ENCODE peak calls at places on chromosomes 1 and 21, in four cellular contexts. L, S, Q and H are unnamed samples. For H3K4me1, the result is how much of the 10 kb centered on the place peaks cover.

GRCh38 chr1:236204656-236205055 is 62.3 kb downstream of the GPR137B start:
- DNase-seq in L (no peak), S (no peak), Q (no peak), H (no peak)

GRCh38 chr1:94113592-94114322 is 7.2 kb downstream of the ABCA4 start:
- DNase-seq in L (no peak), S (no peak), Q (no peak), H (peak)

GRCh38 chr1:198162091-198162767 is 5.4 kb downstream of the NEK7 start:
- DNase-seq in L (no peak), S (no peak), Q (no peak), H (no peak)

GRCh38 chr1:94698759-94699502 is 121.2 kb upstream of the SLC44A3 start:
- DNase-seq in L (no peak), S (no peak), Q (no peak), H (no peak)

GRCh38 chr1:102434421-102434820 is 437.7 kb upstream of the OLFM3 start:
- DNase-seq in L (no peak), S (peak), Q (no peak), H (peak)

GRCh38 chr1:101128211-101128727 is 102.7 kb upstream of the DPH5 start:
- DNase-seq in L (no peak), S (no peak), Q (no peak), H (no peak)

GRCh38 chr1:215665212-215665611 is 98.1 kb downstream of the KCTD3 start:
- DNase-seq in L (peak), S (no peak), Q (no peak), H (no peak)

GRCh38 chr1:237411621-237412020 is 369.6 kb downstream of the RYR2 start:
- DNase-seq in L (no peak), S (no peak), Q (no peak), H (peak)

GRCh38 chr1:247362074-247362597 is 30.5 kb upstream of the ZNF496 start:
- DNase-seq in L (no peak), S (no peak), Q (no peak), H (no peak)

GRCh38 chr1:148389027-148389339 is 94.1 kb downstream of the PPIAL4G start:
- DNase-seq in L (no peak), S (no peak), Q (no peak), H (no peak)

GRCh38 chr21:23475518-23476189 is 2131.6 kb downstream of the MRPL39 start:
- DNase-seq in L (no peak), S (no peak), Q (no peak), H (no peak)

GRCh38 chr1:87515781-87516180 is 187.1 kb downstream of the LMO4 start:
- DNase-seq in L (no peak), S (no peak), Q (no peak), H (no peak)

GRCh38 chr1:14267991-14268390 is 330.5 kb upstream of the KAZN start:
- DNase-seq in L (no peak), S (no peak), Q (no peak), H (no peak)

GRCh38 chr1:21517161-21517589 is 8.0 kb downstream of the ALPL start:
- DNase-seq in L (no peak), S (no peak), Q (no peak), H (no peak)

GRCh38 chr1:150575518-150576366 is 3.7 kb downstream of the MCL1 start:
- DNase-seq in L (no peak), S (no peak), Q (no peak), H (no peak)

GRCh38 chr1:183180634-183181056 is 5.4 kb upstream of the LAMC2 start:
- DNase-seq in L (peak), S (no peak), Q (no peak), H (peak)

GRCh38 chr1:180836414-180836813 is 76.3 kb upstream of the KIAA1614 start:
- DNase-seq in L (no peak), S (no peak), Q (no peak), H (peak)

GRCh38 chr1:1298861-1299685 is 8.7 kb downstream of the ACAP3 start:
- DNase-seq in L (no peak), S (no peak), Q (no peak), H (peak)

GRCh38 chr1:84330125-84330984 is 28.8 kb downstream of the SAMD13 start:
- DNase-seq in L (no peak), S (no peak), Q (no peak), H (no peak)

GRCh38 chr1:225299624-225300023 is 128.2 kb downstream of the LBR start:
- DNase-seq in L (no peak), S (no peak), Q (no peak), H (no peak)

GRCh38 chr1:188906921-188907641 is 1570.6 kb downstream of the BRINP3 start:
- DNase-seq in L (no peak), S (no peak), Q (no peak), H (no peak)

GRCh38 chr1:18938008-18938706 is 18.3 kb downstream of the IFFO2 start:
- DNase-seq in L (peak), S (no peak), Q (no peak), H (no peak)

GRCh38 chr21:24369751-24370150 is 1237.5 kb downstream of the MRPL39 start:
- DNase-seq in L (no peak), S (no peak), Q (no peak), H (no peak)

GRCh38 chr1:225818229-225818628 is 8.3 kb downstream of the EPHX1 start:
- DNase-seq in L (no peak), S (no peak), Q (no peak), H (no peak)

GRCh38 chr1:207218512-207219352 is 102.7 kb upstream of the CD55 start:
- DNase-seq in L (no peak), S (no peak), Q (no peak), H (peak)

GRCh38 chr1:40997096-40997495 is 17.6 kb downstream of the CTPS1 start:
- DNase-seq in L (no peak), S (no peak), Q (no peak), H (no peak)

GRCh38 chr1:236953161-236953560 is 51.1 kb downstream of the MT1HL1 start:
- DNase-seq in L (no peak), S (peak), Q (no peak), H (no peak)

GRCh38 chr1:240235521-240236288 is 144.0 kb downstream of the FMN2 start:
- DNase-seq in L (peak), S (no peak), Q (no peak), H (no peak)

GRCh38 chr1:201476670-201477344 is 7.8 kb upstream of the PHLDA3 start:
- DNase-seq in L (no peak), S (no peak), Q (no peak), H (no peak)

GRCh38 chr21:45873418-45873817 is 108.2 kb upstream of the COL6A1 start:
- DNase-seq in L (peak), S (no peak), Q (no peak), H (no peak)

GRCh38 chr1:167093863-167094516 is at the start of gene STYXL2:
- DNase-seq in L (no peak), S (no peak), Q (no peak), H (no peak)

GRCh38 chr1:116322752-116323405 is 50.2 kb upstream of the ATP1A1 start:
- DNase-seq in L (no peak), S (no peak), Q (no peak), H (no peak)

GRCh38 chr1:116321766-116322175 is 51.3 kb upstream of the ATP1A1 start:
- DNase-seq in L (no peak), S (no peak), Q (no peak), H (no peak)

GRCh38 chr1:116323419-116323987 is 49.5 kb upstream of the ATP1A1 start:
- DNase-seq in L (no peak), S (no peak), Q (no peak), H (no peak)

GRCh38 chr1:116318897-116319296 is 54.1 kb upstream of the ATP1A1 start:
- DNase-seq in L (no peak), S (no peak), Q (no peak), H (peak)

DNA sequence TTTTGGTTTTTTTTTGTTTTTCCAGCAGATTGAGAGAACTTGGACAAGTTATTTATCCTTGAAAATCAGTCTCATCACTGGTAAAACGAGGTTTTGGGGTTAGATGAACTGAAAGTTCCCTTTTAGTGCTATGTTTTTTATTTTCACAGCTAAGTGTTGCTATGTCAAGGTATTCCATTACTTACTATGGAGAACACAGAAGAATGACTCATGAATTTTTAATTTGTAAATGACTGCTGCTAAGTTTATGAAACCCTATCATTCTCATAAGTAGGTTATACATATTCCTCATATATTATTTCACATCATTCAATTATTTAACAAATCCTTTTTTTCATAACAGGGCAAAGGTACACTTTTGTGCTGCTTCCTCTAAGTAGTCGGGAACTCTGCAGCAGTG is 52.2 kb upstream of the ATP1A1 start:
- DNase-seq in L (no peak), S (no peak), Q (no peak), H (no peak)
- H3K4me1 ChIP-seq in L (under half), S (under half), Q (half or more), H (under half)

DNA sequence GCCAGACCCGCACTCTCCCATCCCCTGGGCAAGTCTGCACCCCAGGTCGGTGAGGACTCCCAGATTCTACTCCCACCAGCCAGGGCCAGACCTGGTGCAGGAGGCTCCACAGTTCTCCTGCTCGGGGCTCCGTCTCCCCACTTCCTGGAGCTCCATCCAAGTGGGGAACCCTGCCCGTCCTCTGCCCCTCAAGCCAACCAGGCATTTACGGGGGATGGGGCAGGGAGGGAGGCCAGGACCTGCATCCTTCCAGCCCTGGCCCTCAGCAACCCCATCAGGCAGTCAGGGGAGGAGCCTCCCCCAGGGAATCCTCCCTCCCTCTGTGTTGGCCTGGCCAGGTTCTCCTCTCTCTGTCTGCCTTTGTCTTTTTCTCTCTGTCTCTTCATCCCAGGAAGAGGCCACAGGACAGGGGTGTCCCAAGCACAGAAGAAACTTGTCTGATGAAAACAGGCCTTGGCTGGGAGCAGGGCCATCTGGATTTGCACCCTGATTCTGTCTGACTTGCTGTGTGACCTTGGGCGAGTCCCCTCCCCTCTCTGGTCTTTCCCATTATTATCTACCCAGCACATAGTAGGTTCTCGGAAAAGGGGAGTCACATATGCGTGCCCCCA is 18.5 kb upstream of the EPHA2 start:
- DNase-seq in L (no peak), S (no peak), Q (no peak), H (no peak)
- H3K4me1 ChIP-seq in L (half or more), S (under half), Q (under half), H (under half)

DNA sequence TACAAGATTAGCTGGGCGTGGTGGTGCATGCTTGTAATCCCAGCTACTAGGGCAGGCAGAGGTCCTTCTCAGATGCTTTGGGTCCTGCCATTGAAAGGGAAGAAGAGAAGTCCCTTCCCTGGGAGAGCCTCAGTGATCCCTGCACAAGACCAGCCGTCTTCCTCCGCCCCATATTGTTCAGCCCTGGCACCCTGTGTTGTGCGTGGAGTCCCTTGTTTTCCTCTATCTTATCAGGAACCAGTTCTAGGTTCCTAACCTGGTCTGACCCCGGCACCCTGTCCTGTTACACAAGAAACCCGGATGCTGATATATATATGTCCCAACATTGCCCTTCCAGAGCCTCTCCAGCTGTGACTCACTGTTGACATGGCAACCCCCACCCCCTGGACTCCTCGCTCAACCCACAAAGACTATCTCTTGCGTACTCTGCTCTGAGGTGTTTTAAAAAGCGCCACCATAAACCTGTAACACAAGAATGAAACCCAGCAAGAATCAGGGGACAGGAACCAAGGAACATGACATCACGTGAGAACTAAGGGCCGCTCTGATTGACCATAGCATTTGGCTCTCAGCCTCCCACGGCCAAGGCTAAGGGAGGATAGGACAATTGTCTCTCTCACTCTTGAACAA is 4.8 kb downstream of the MX2 start:
- DNase-seq in L (peak), S (no peak), Q (no peak), H (no peak)
- H3K4me1 ChIP-seq in L (under half), S (under half), Q (half or more), H (under half)

DNA sequence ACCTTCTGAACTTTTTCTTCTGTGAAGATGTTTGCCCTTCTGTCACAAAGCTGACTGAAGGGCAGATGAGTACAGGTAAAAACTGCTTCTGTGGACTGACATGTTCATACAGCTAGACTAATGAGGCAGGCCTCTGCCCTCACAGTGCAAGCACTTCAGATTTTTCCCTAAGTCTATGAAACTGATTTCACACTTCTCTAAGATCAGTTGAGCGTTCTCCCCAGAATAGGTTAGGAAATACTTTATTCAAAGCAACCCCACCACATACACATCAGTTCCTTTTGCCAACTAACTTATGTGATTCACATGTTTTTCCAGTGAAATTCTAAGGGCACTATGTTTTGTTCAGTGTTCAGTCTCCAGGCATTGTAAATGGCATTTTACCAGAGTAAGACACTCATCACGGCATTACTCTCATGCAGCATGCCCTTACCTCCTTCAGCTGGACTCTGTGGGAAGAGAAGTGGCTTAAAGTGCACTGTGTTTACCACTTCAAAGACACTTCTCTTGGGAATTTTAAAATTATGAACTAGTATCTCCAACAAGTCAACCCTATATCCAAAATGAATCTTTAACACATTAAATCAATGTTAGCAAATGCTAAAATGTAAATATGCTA is 5.4 kb upstream of the PSMG1 start:
- DNase-seq in L (no peak), S (no peak), Q (no peak), H (no peak)
- H3K4me1 ChIP-seq in L (under half), S (under half), Q (under half), H (under half)

DNA sequence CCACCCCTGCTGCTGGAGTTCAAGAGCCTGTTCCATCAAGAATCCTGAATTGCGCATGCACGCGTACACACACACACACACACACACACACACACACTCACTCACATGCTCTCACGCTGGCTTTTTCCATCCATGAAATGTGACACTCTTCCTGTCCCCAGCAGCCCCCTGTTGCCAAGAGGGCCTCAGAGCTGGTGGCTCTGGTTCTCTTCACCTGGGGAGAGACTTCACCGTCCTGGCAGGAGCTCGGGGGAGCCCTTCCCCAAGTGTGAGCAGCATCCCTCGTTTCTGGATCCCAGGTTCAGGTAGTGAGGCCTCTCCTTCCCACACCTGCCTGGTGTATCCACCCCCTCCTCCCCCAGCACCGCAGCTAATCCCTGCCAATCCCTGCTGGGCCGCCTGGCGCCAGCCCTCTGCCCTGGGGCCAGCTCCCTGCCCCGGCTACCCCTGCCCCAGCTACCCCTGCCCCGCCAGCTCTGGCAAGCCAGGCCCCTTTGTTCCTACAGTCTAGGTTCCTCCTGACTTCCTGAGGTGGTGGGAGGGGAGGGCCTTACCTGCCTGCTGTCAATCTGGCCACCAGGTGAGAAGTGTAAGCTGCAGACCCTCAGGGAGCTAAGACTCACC is 10.0 kb downstream of the PLOD1 start:
- DNase-seq in L (no peak), S (peak), Q (no peak), H (no peak)
- H3K4me1 ChIP-seq in L (under half), S (under half), Q (under half), H (under half)